ENCODE peak calls at places on chromosomes 5 and 9, in seven cellular contexts. One of them, this sample, is unnamed.

GRCh38 chr5:9927106-9927505 is 297.0 kb upstream of the TAS2R1 start:
- DNase-seq in type B pancreatic cell: no peak
- DNase-seq in dorsolateral prefrontal cortex: no peak
- DNase-seq in H9: no peak
- DNase-seq in choroid plexus epithelial cell: peak
- DNase-seq in fibroblast of pulmonary artery: peak
- DNase-seq in GM12865: no peak
- DNase-seq in this sample: no peak

GRCh38 chr9:95505072-95505471 is 11.7 kb downstream of the PTCH1 start:
- DNase-seq in fibroblast of pulmonary artery: no peak
- DNase-seq in choroid plexus epithelial cell: no peak
- DNase-seq in type B pancreatic cell: no peak
- DNase-seq in dorsolateral prefrontal cortex: no peak
- DNase-seq in H9: no peak
- DNase-seq in GM12865: no peak
- DNase-seq in this sample: no peak

GRCh38 chr9:113673726-113674125 is 202.4 kb upstream of the ZNF618 start:
- DNase-seq in dorsolateral prefrontal cortex: no peak
- DNase-seq in fibroblast of pulmonary artery: peak
- DNase-seq in type B pancreatic cell: no peak
- DNase-seq in GM12865: no peak
- DNase-seq in choroid plexus epithelial cell: no peak
- DNase-seq in H9: no peak
- DNase-seq in this sample: no peak

GRCh38 chr9:111016046-111017026 is 21.9 kb downstream of the LPAR1 start:
- DNase-seq in fibroblast of pulmonary artery: peak
- DNase-seq in choroid plexus epithelial cell: peak
- DNase-seq in dorsolateral prefrontal cortex: no peak
- DNase-seq in GM12865: peak
- DNase-seq in type B pancreatic cell: no peak
- DNase-seq in H9: no peak
- DNase-seq in this sample: no peak

GRCh38 chr5:67297802-67298532 is 101.4 kb upstream of the CD180 start:
- DNase-seq in choroid plexus epithelial cell: no peak
- DNase-seq in GM12865: no peak
- DNase-seq in H9: no peak
- DNase-seq in dorsolateral prefrontal cortex: no peak
- DNase-seq in type B pancreatic cell: no peak
- DNase-seq in fibroblast of pulmonary artery: no peak
- DNase-seq in this sample: no peak

GRCh38 chr5:171712616-171713015 is 73.0 kb upstream of the SMIM23 start:
- DNase-seq in H9: no peak
- DNase-seq in GM12865: no peak
- DNase-seq in dorsolateral prefrontal cortex: no peak
- DNase-seq in choroid plexus epithelial cell: peak
- DNase-seq in fibroblast of pulmonary artery: no peak
- DNase-seq in type B pancreatic cell: peak
- DNase-seq in this sample: no peak

GRCh38 chr5:153784277-153784676 is 254.4 kb downstream of the FAM114A2 start:
- DNase-seq in choroid plexus epithelial cell: no peak
- DNase-seq in type B pancreatic cell: no peak
- DNase-seq in dorsolateral prefrontal cortex: no peak
- DNase-seq in GM12865: no peak
- DNase-seq in fibroblast of pulmonary artery: no peak
- DNase-seq in H9: no peak
- DNase-seq in this sample: no peak

GRCh38 chr5:154165886-154166285 is 24.6 kb upstream of the GALNT10 start:
- DNase-seq in H9: peak
- DNase-seq in GM12865: no peak
- DNase-seq in type B pancreatic cell: no peak
- DNase-seq in fibroblast of pulmonary artery: no peak
- DNase-seq in dorsolateral prefrontal cortex: no peak
- DNase-seq in choroid plexus epithelial cell: no peak
- DNase-seq in this sample: no peak

GRCh38 chr5:51272957-51273356 is 110.3 kb upstream of the ISL1 start:
- DNase-seq in choroid plexus epithelial cell: no peak
- DNase-seq in type B pancreatic cell: no peak
- DNase-seq in dorsolateral prefrontal cortex: no peak
- DNase-seq in fibroblast of pulmonary artery: no peak
- DNase-seq in GM12865: no peak
- DNase-seq in H9: no peak
- DNase-seq in this sample: no peak

GRCh38 chr9:35521708-35522107 is 31.8 kb downstream of the RUSC2 start:
- DNase-seq in H9: no peak
- DNase-seq in choroid plexus epithelial cell: peak
- DNase-seq in GM12865: no peak
- DNase-seq in dorsolateral prefrontal cortex: no peak
- DNase-seq in type B pancreatic cell: no peak
- DNase-seq in fibroblast of pulmonary artery: peak
- DNase-seq in this sample: no peak

GRCh38 chr5:6632324-6632930 is 417 bp downstream of the NSUN2 start:
- DNase-seq in type B pancreatic cell: peak
- DNase-seq in choroid plexus epithelial cell: peak
- DNase-seq in H9: no peak
- DNase-seq in fibroblast of pulmonary artery: peak
- DNase-seq in GM12865: no peak
- DNase-seq in dorsolateral prefrontal cortex: no peak
- DNase-seq in this sample: no peak

GRCh38 chr5:171549259-171549658 is 129.8 kb downstream of the FGF18 start:
- DNase-seq in H9: no peak
- DNase-seq in choroid plexus epithelial cell: no peak
- DNase-seq in fibroblast of pulmonary artery: no peak
- DNase-seq in dorsolateral prefrontal cortex: no peak
- DNase-seq in type B pancreatic cell: no peak
- DNase-seq in GM12865: no peak
- DNase-seq in this sample: no peak

GRCh38 chr9:108842610-108843295 is 13.0 kb downstream of the ACTL7B start:
- DNase-seq in fibroblast of pulmonary artery: no peak
- DNase-seq in dorsolateral prefrontal cortex: no peak
- DNase-seq in GM12865: peak
- DNase-seq in H9: no peak
- DNase-seq in choroid plexus epithelial cell: no peak
- DNase-seq in type B pancreatic cell: no peak
- DNase-seq in this sample: no peak

GRCh38 chr5:43042176-43042625 is 2.1 kb upstream of the ANXA2R start:
- DNase-seq in GM12865: peak
- DNase-seq in dorsolateral prefrontal cortex: peak
- DNase-seq in choroid plexus epithelial cell: peak
- DNase-seq in fibroblast of pulmonary artery: peak
- DNase-seq in type B pancreatic cell: no peak
- DNase-seq in H9: peak
- DNase-seq in this sample: peak

GRCh38 chr5:157801-158200 is 33.5 kb upstream of the LRRC14B start:
- DNase-seq in fibroblast of pulmonary artery: no peak
- DNase-seq in dorsolateral prefrontal cortex: no peak
- DNase-seq in H9: peak
- DNase-seq in choroid plexus epithelial cell: no peak
- DNase-seq in type B pancreatic cell: no peak
- DNase-seq in GM12865: no peak
- DNase-seq in this sample: no peak

GRCh38 chr5:155651-156410 is 35.5 kb upstream of the LRRC14B start:
- DNase-seq in choroid plexus epithelial cell: no peak
- DNase-seq in fibroblast of pulmonary artery: no peak
- DNase-seq in H9: no peak
- DNase-seq in dorsolateral prefrontal cortex: no peak
- DNase-seq in type B pancreatic cell: peak
- DNase-seq in GM12865: no peak
- DNase-seq in this sample: no peak

GRCh38 chr5:156411-157072 is 34.8 kb upstream of the LRRC14B start:
- DNase-seq in dorsolateral prefrontal cortex: no peak
- DNase-seq in GM12865: no peak
- DNase-seq in choroid plexus epithelial cell: no peak
- DNase-seq in fibroblast of pulmonary artery: no peak
- DNase-seq in H9: peak
- DNase-seq in type B pancreatic cell: no peak
- DNase-seq in this sample: no peak

GRCh38 chr5:158807-159447 is 32.4 kb upstream of the LRRC14B start:
- DNase-seq in choroid plexus epithelial cell: no peak
- DNase-seq in dorsolateral prefrontal cortex: no peak
- DNase-seq in GM12865: no peak
- DNase-seq in fibroblast of pulmonary artery: no peak
- DNase-seq in type B pancreatic cell: no peak
- DNase-seq in H9: peak
- DNase-seq in this sample: no peak

DNA sequence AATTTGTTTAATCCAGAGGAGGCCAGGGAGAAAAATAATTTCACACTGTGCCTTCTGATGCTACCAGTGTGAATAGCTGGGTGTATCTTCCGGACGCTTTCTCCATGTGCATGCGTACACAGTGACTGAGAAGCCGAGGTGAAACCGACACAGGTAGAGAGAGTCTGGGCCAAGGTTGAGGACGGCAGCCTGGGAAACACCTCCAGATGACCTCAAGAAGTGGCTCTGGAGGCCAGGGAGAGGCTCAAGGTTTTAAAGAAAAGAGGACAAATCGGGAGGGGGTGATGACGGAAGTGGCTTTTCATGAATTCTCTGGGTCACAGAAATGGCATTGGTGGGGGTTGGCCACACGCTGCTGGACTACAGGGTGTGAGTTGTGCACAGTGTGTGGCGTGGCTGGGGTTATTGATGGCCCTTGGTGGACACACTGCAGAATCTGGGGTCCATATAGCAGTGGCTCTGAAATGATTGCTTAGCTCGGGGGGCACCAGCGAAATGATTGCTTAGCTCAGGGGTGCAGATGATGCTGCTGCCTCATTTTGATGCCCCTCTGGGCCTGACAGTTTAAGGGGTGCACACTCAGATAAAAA is 34.1 kb upstream of the LRRC14B start:
- DNase-seq in dorsolateral prefrontal cortex: no peak
- DNase-seq in fibroblast of pulmonary artery: no peak
- DNase-seq in type B pancreatic cell: no peak
- DNase-seq in GM12865: no peak
- DNase-seq in choroid plexus epithelial cell: no peak
- DNase-seq in H9: peak
- DNase-seq in this sample: no peak
- TF ChIP-seq CTCF in dorsolateral prefrontal cortex: no peak
- TF ChIP-seq CTCF in fibroblast of pulmonary artery: no peak
- TF ChIP-seq CTCF in type B pancreatic cell: no peak
- TF ChIP-seq CTCF in GM12865: no peak
- TF ChIP-seq CTCF in choroid plexus epithelial cell: no peak
- TF ChIP-seq CTCF in H9: no peak
- TF ChIP-seq CTCF in this sample: no peak

DNA sequence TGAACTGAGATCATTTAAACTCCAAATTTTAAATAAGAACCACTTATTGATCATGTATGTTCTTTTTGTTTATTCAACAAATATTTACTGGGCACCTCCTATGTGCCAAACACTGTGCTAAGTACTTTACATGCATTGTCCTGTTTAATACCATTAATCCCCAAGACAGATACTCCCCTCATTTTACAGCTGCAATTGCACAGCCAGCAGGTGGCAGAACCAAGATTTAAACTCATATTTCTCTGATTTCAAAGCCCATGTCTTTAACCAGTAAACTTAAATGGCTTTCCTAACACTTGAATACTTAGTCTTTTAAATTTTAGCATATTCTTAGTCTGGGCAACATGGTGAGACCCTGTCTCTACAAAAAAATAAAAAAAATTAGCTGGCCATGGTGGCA is 43.4 kb upstream of the KIAA1958 start:
- DNase-seq in H9: no peak
- DNase-seq in GM12865: peak
- DNase-seq in fibroblast of pulmonary artery: peak
- DNase-seq in type B pancreatic cell: no peak
- DNase-seq in dorsolateral prefrontal cortex: no peak
- DNase-seq in choroid plexus epithelial cell: peak
- DNase-seq in this sample: no peak
- TF ChIP-seq CTCF in H9: peak
- TF ChIP-seq CTCF in GM12865: peak
- TF ChIP-seq CTCF in fibroblast of pulmonary artery: peak
- TF ChIP-seq CTCF in type B pancreatic cell: peak
- TF ChIP-seq CTCF in dorsolateral prefrontal cortex: peak
- TF ChIP-seq CTCF in choroid plexus epithelial cell: peak
- TF ChIP-seq CTCF in this sample: peak

GRCh38 chr5:79831381-79831780 is 141.7 kb downstream of the CMYA5 start:
- DNase-seq in dorsolateral prefrontal cortex: no peak
- DNase-seq in H9: no peak
- DNase-seq in type B pancreatic cell: no peak
- DNase-seq in GM12865: no peak
- DNase-seq in fibroblast of pulmonary artery: no peak
- DNase-seq in choroid plexus epithelial cell: no peak
- DNase-seq in this sample: no peak

GRCh38 chr5:79831910-79832309 is 142.3 kb downstream of the CMYA5 start:
- DNase-seq in dorsolateral prefrontal cortex: no peak
- DNase-seq in GM12865: no peak
- DNase-seq in choroid plexus epithelial cell: no peak
- DNase-seq in fibroblast of pulmonary artery: no peak
- DNase-seq in type B pancreatic cell: no peak
- DNase-seq in H9: no peak
- DNase-seq in this sample: no peak

GRCh38 chr5:79827159-79827562 is 137.5 kb downstream of the CMYA5 start:
- DNase-seq in choroid plexus epithelial cell: no peak
- DNase-seq in GM12865: no peak
- DNase-seq in dorsolateral prefrontal cortex: no peak
- DNase-seq in fibroblast of pulmonary artery: no peak
- DNase-seq in H9: no peak
- DNase-seq in type B pancreatic cell: no peak
- DNase-seq in this sample: no peak

GRCh38 chr5:79825802-79826201 is 136.2 kb downstream of the CMYA5 start:
- DNase-seq in choroid plexus epithelial cell: no peak
- DNase-seq in H9: no peak
- DNase-seq in GM12865: no peak
- DNase-seq in fibroblast of pulmonary artery: no peak
- DNase-seq in dorsolateral prefrontal cortex: no peak
- DNase-seq in type B pancreatic cell: no peak
- DNase-seq in this sample: no peak

DNA sequence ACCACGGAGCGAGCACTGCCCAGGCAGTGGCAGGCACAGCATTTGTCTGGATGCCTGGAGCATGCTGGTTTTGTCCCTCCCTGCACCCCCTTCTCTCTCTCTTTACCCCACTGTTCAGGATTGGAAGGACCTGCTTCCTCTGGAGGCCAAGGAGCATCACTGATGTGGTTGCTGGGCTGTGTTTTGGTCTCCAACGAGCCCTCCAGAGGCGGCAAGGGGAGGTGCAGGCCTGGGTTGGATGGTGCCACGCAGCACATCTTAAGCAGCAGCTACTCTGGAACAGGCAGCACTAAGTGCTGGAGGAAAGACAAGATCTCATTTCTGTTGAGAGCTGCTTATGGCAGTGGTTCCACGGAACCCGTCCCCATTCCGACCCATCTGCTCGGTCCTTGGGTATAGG is 139.6 kb downstream of the CMYA5 start:
- DNase-seq in dorsolateral prefrontal cortex: no peak
- DNase-seq in choroid plexus epithelial cell: peak
- DNase-seq in type B pancreatic cell: no peak
- DNase-seq in H9: peak
- DNase-seq in GM12865: peak
- DNase-seq in fibroblast of pulmonary artery: no peak
- DNase-seq in this sample: no peak
- TF ChIP-seq CTCF in dorsolateral prefrontal cortex: no peak
- TF ChIP-seq CTCF in choroid plexus epithelial cell: peak
- TF ChIP-seq CTCF in type B pancreatic cell: peak
- TF ChIP-seq CTCF in H9: peak
- TF ChIP-seq CTCF in GM12865: peak
- TF ChIP-seq CTCF in fibroblast of pulmonary artery: peak
- TF ChIP-seq CTCF in this sample: no peak

DNA sequence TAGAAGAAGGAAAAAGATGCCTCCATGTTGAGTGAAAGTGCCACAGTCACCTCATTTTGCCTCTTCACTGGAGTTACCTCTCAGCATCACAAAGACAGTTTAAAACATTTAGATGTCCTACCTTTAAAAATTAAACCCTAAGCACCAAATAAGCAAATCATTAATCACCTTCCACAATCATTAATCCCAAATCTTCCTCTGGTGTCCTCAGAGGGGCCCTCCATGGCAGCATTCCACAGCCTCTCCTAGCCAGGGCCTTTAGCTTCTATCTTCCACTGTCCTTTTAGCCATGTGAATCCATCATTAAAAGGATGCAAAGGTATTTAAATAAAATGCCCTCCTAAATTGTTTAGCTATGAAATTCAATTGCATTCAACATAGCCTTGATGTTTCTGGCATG is 310.8 kb downstream of the PDE4D start:
- DNase-seq in H9: no peak
- DNase-seq in choroid plexus epithelial cell: no peak
- DNase-seq in GM12865: no peak
- DNase-seq in type B pancreatic cell: no peak
- DNase-seq in fibroblast of pulmonary artery: no peak
- DNase-seq in dorsolateral prefrontal cortex: no peak
- DNase-seq in this sample: no peak
- TF ChIP-seq CTCF in H9: no peak
- TF ChIP-seq CTCF in choroid plexus epithelial cell: no peak
- TF ChIP-seq CTCF in GM12865: no peak
- TF ChIP-seq CTCF in type B pancreatic cell: no peak
- TF ChIP-seq CTCF in fibroblast of pulmonary artery: no peak
- TF ChIP-seq CTCF in dorsolateral prefrontal cortex: no peak
- TF ChIP-seq CTCF in this sample: no peak